ENCODE peak calls at places on chromosomes 12 and 14, in six cellular contexts. X, H, N, A, S and B are unnamed samples.

GRCh38 chr12:93273834-93274705 is 103.7 kb upstream of the NUDT4 start:
- DNase-seq in N (no peak), S (no peak), X (no peak), H (no peak), A (no peak), B (no peak)

GRCh38 chr12:116539905-116540482 is 19.2 kb upstream of the MAP1LC3B2 start:
- DNase-seq in X (peak; percentile 58), H (no peak), S (no peak), N (peak; percentile 56), A (peak; percentile 55), B (no peak)

GRCh38 chr12:12896261-12896660 is 4.9 kb downstream of the GPRC5A start:
- DNase-seq in A (no peak), S (no peak), H (no peak), N (no peak), X (peak; percentile 82), B (no peak)

GRCh38 chr14:74737753-74738325 is 24.9 kb downstream of the FCF1 start:
- DNase-seq in H (no peak), N (no peak), A (no peak), S (no peak), X (peak; percentile 76), B (no peak)

GRCh38 chr12:131395971-131396573 is 314.8 kb upstream of the SFSWAP start:
- DNase-seq in A (no peak), X (no peak), H (no peak), N (no peak), S (no peak), B (no peak)

GRCh38 chr12:127081058-127081457 is 1185.9 kb upstream of the TMEM132C start:
- DNase-seq in N (no peak), A (no peak), H (no peak), S (no peak), X (no peak), B (no peak)

GRCh38 chr12:53053223-53054111 is 3.6 kb downstream of the TNS2 start:
- DNase-seq in A (peak; percentile 57), X (no peak), N (no peak), S (peak; percentile 39), H (no peak), B (peak; percentile 39)

GRCh38 chr14:94021416-94022157 is 4.6 kb upstream of the OTUB2 start:
- DNase-seq in N (no peak), A (no peak), S (no peak), X (no peak), H (no peak), B (no peak)

GRCh38 chr14:74142523-74142922 is 57.8 kb downstream of the LIN52 start:
- DNase-seq in S (no peak), H (no peak), X (no peak), A (no peak), N (no peak), B (no peak)

GRCh38 chr12:40010899-40011774 is 94.7 kb downstream of the SLC2A13 start:
- DNase-seq in H (no peak), X (peak; percentile 67), S (peak; percentile 24), A (peak; percentile 21), N (no peak), B (peak; percentile 24)